ENCODE peak calls at places on chromosomes 1 and 21, in four cellular contexts. T is CD8-positive, alpha-beta T cell; Q is psoas muscle; A is fibroblast of lung. B is an unnamed sample.

GRCh38 chr21:46153259-46154154 is 1.9 kb downstream of the FTCD start:
- DNase-seq in T (peak), Q (peak), A (no peak), B (peak)

GRCh38 chr1:41053324-41053723 is 31.8 kb upstream of the SLFNL1 start:
- DNase-seq in T (no peak), Q (no peak), A (no peak), B (no peak)

GRCh38 chr1:227793948-227794812 is 21.3 kb upstream of the PRSS38 start:
- DNase-seq in T (no peak), Q (peak), A (peak), B (no peak)

GRCh38 chr1:33407750-33408436 is 23.0 kb downstream of the PHC2 start:
- DNase-seq in T (no peak), Q (no peak), A (no peak), B (no peak)

GRCh38 chr1:51877434-51878306 is 857 bp downstream of the NRDC start:
- DNase-seq in T (no peak), Q (no peak), A (peak), B (no peak)

GRCh38 chr1:79599257-79599656 is 592.7 kb upstream of the ADGRL4 start:
- DNase-seq in T (no peak), Q (no peak), A (no peak), B (no peak)

GRCh38 chr1:151820940-151821339 is 10.7 kb downstream of the RORC start:
- DNase-seq in T (no peak), Q (peak), A (no peak), B (no peak)

GRCh38 chr21:37253991-37254390 is 13.1 kb downstream of the VPS26C start:
- DNase-seq in T (no peak), Q (no peak), A (peak), B (no peak)

GRCh38 chr1:159932296-159933285 is 7.3 kb upstream of the TAGLN2 start:
- DNase-seq in T (no peak), Q (no peak), A (no peak), B (no peak)

B was measured in CD4-positive, alpha-beta T cell.